ENCODE peak calls at places on chromosomes 4 and X, in eight cellular contexts. O is A673, M is left ventricle myocardium inferior, N is GM23338, F is upper lobe of left lung, A is hepatocyte, Z is pancreas, H is A549. T is an unnamed sample.

GRCh38 chr4:107034091-107034698 is 1.9 kb downstream of the DKK2 start:
- DNase-seq in O (peak; percentile 98), M (no peak), N (peak; percentile 77), F (no peak), A (peak; percentile 75), Z (no peak), H (no peak), T (peak; percentile 68)

GRCh38 chrX:15497865-15498264 is 2.7 kb upstream of the BMX start:
- DNase-seq in O (peak; percentile 77), M (peak; percentile 16), N (peak; percentile 64), F (peak; percentile 54), A (peak; percentile 75), Z (peak; percentile 15), H (peak; percentile 68), T (peak; percentile 69)

GRCh38 chr4:100450449-100450848 is 67.4 kb downstream of the EMCN start:
- DNase-seq in O (no peak), M (no peak), N (no peak), F (no peak), A (no peak), Z (no peak), H (no peak), T (no peak)

GRCh38 chr4:127518022-127518421 is 114.7 kb upstream of the INTU start:
- DNase-seq in O (no peak), M (no peak), N (peak; percentile 3), F (no peak), A (no peak), Z (no peak), H (no peak), T (no peak)

GRCh38 chr4:41108481-41108880 is 105.9 kb downstream of the APBB2 start:
- DNase-seq in O (no peak), M (no peak), N (no peak), F (no peak), A (no peak), Z (no peak), H (no peak), T (no peak)

GRCh38 chrX:106951230-106951629 is 31.0 kb downstream of the CLDN2 start:
- DNase-seq in O (no peak), M (no peak), N (no peak), F (no peak), A (no peak), Z (no peak), H (no peak), T (no peak)

GRCh38 chrX:44343412-44343942 is at the start of gene EFHC2:
- DNase-seq in O (no peak), M (peak; percentile 29), N (peak; percentile 56), F (peak; percentile 47), A (peak; percentile 51), Z (peak; percentile 16), H (peak; percentile 19), T (peak; percentile 51)

GRCh38 chr4:104411501-104411900 is 83.2 kb downstream of the CXXC4 start:
- DNase-seq in O (no peak), M (no peak), N (no peak), F (no peak), A (no peak), Z (no peak), H (no peak), T (no peak)

GRCh38 chr4:155900402-155900801 is 3.1 kb upstream of the TDO2 start:
- DNase-seq in O (peak; percentile 13), M (no peak), N (peak; percentile 24), F (no peak), A (peak; percentile 30), Z (no peak), H (no peak), T (peak; percentile 87)

GRCh38 chrX:23782455-23782854 is 518 bp upstream of the SAT1 start:
- DNase-seq in O (no peak), M (no peak), N (no peak), F (no peak), A (no peak), Z (no peak), H (no peak), T (no peak)

GRCh38 chr4:15964159-15964558 is 1.2 kb upstream of the FGFBP2 start:
- DNase-seq in O (no peak), M (no peak), N (peak; percentile 57), F (no peak), A (no peak), Z (no peak), H (no peak), T (no peak)

GRCh38 chr4:84800256-84800655 is 166.2 kb downstream of the WDFY3 start:
- DNase-seq in O (no peak), M (no peak), N (no peak), F (no peak), A (no peak), Z (no peak), H (no peak), T (no peak)

GRCh38 chr4:152956650-152957436 is 20.7 kb downstream of the FHDC1 start:
- DNase-seq in O (no peak), M (no peak), N (no peak), F (no peak), A (peak; percentile 71), Z (no peak), H (no peak), T (peak; percentile 37)

GRCh38 chrX:122512561-122513072 is 671.5 kb upstream of the GRIA3 start:
- DNase-seq in O (no peak), M (no peak), N (no peak), F (no peak), A (no peak), Z (no peak), H (no peak), T (no peak)

GRCh38 chrX:47849776-47850175 is 13.1 kb downstream of the ZNF81 start:
- DNase-seq in O (peak; percentile 38), M (no peak), N (no peak), F (no peak), A (no peak), Z (no peak), H (no peak), T (no peak)

GRCh38 chr4:30536231-30536630 is 183.9 kb upstream of the PCDH7 start:
- DNase-seq in O (no peak), M (no peak), N (no peak), F (no peak), A (no peak), Z (no peak), H (no peak), T (no peak)

GRCh38 chr4:176824645-176825366 is 32.1 kb upstream of the VEGFC start:
- DNase-seq in O (no peak), M (no peak), N (no peak), F (peak; percentile 49), A (no peak), Z (no peak), H (no peak), T (no peak)

GRCh38 chrX:41087219-41087618 is 2.0 kb downstream of the USP9X start:
- DNase-seq in O (no peak), M (no peak), N (no peak), F (no peak), A (no peak), Z (no peak), H (no peak), T (no peak)
- H3K27ac ChIP-seq in O (no peak overlapping the region), M (peak overlapping the region; percentile 99), N (peak overlapping the region; percentile 91), F (peak overlapping the region; percentile 100), A (peak overlapping the region; percentile 100), Z (no peak overlapping the region), H (peak overlapping the region; percentile 91), T (peak overlapping the region; percentile 100)

GRCh38 chr4:185213829-185214228 is 4.4 kb downstream of the SNX25 start:
- DNase-seq in O (no peak), M (no peak), N (no peak), F (no peak), A (no peak), Z (no peak), H (no peak), T (no peak)
- H3K4me1 ChIP-seq in O (peaks cover 32% of the 10 kb centered on the region), M (peaks cover 49% of the 10 kb centered on the region), N (peaks cover 59% of the 10 kb centered on the region), F (peaks cover 11% of the 10 kb centered on the region), A (peaks cover 14% of the 10 kb centered on the region), Z (peaks cover 7% of the 10 kb centered on the region), H (peaks cover 12% of the 10 kb centered on the region), T (peaks cover 6% of the 10 kb centered on the region)

DNA sequence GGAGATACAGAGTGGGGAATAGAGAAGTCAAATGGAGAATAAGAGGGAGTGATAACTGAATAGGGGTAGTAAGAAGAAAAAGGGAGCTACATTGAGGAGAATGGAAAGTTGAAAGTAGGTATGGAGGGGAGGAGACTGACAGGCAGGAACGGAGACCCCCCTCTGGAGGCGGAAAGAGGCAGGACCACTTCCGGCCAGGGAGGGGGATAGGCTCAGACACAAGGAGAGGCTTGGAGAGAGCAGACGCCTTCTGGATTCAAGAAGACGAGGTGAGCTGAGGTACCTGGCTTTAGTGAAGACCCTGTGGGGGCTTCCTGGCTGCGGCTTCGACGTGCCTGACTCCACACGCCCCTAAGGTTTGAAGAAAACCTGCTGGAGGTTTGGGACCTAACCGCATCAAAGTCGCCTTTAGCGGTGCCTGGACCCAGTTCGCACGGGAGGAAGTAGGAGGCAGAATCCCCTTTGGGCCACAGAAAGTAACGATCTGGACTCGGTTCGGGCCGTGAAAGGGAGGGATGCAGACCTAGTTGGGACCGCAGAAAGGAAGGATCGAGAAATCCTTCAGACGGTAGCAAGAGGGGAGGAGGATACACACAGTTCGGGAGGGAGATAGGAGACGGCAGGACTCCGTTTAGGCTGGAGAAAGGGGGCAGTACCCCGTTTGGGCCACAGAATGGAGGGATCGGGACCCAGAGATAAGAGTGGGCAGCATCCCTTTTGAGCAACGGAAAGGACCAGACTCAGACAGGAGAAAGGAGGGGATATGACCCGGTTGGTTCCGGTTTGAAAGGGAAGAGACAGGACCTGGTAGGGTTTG is at the start of gene TRO:
- DNase-seq in O (peak; percentile 39), M (no peak), N (peak; percentile 69), F (no peak), A (peak; percentile 56), Z (no peak), H (no peak), T (peak; percentile 53)
- TF ChIP-seq CTCF in O (peak; percentile 19), M (no peak), N (no peak), F (no peak), A (peak; percentile 19), Z (no peak), H (no peak), T (peak; percentile 23)

GRCh38 chrX:108126661-108127060 is 35.1 kb downstream of the ATG4A start:
- DNase-seq in O (no peak), M (no peak), N (peak; percentile 1), F (no peak), A (no peak), Z (no peak), H (no peak), T (no peak)

GRCh38 chrX:108130889-108131288 is 39.3 kb downstream of the ATG4A start:
- DNase-seq in O (no peak), M (no peak), N (no peak), F (no peak), A (no peak), Z (no peak), H (no peak), T (no peak)

GRCh38 chrX:108132034-108132433 is 40.5 kb downstream of the ATG4A start:
- DNase-seq in O (no peak), M (no peak), N (no peak), F (no peak), A (no peak), Z (no peak), H (no peak), T (no peak)

GRCh38 chrX:108134724-108135123 is 43.1 kb downstream of the ATG4A start:
- DNase-seq in O (no peak), M (no peak), N (peak; percentile 24), F (no peak), A (no peak), Z (no peak), H (no peak), T (no peak)

DNA sequence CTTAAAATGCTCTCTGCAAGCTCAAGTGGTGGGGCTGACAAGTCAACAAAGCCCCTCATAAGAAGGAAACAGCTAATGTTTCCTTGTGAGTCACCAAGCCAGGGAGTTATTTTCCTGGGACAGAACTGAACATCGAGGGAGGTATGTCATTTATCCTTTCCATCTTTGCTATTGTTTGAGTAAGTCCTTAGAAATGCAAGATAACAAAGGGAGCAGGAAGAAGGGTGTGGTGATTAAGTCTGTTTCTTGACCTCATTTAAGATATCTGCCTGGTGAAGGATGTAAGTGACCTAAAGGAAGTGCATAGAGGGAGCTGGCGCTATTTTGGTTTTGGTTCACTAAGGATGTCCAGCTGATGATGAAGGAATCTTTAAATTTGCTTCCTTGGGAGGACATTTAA is 39.9 kb downstream of the ATG4A start:
- DNase-seq in O (no peak), M (no peak), N (no peak), F (no peak), A (no peak), Z (no peak), H (peak; percentile 9), T (peak; percentile 47)
- H3K27ac ChIP-seq in O (no peak overlapping the region), M (peak overlapping the region; percentile 79), N (no peak overlapping the region), F (no peak overlapping the region), A (no peak overlapping the region), Z (no peak overlapping the region), H (no peak overlapping the region), T (no peak overlapping the region)